ENCODE peak calls at places on chromosomes 3 and 15, in four cellular contexts. F is HepG2, G is GM12878, D is K562. I is an unnamed sample.

GRCh38 chr3:16419640-16420039 is 93.9 kb downstream of the RFTN1 start:
- DNase-seq in F (no peak), G (no peak), D (no peak), I (no peak)

GRCh38 chr3:49924683-49925082 is 4.9 kb downstream of the MON1A start:
- DNase-seq in F (no peak), G (no peak), D (peak; percentile 38), I (no peak)

GRCh38 chr3:52793702-52794611 is 639 bp upstream of the ITIH3 start:
- DNase-seq in F (peak; percentile 32), G (no peak), D (no peak), I (no peak)

GRCh38 chr3:7697538-7697937 is 804.1 kb upstream of the LMCD1 start:
- DNase-seq in F (no peak), G (no peak), D (no peak), I (no peak)

GRCh38 chr15:86743283-86743903 is 663.7 kb downstream of the AGBL1 start:
- DNase-seq in F (peak; percentile 1), G (no peak), D (no peak), I (peak; percentile 54)

GRCh38 chr15:47496343-47497185 is 220.7 kb upstream of the SEMA6D start:
- DNase-seq in F (no peak), G (no peak), D (no peak), I (peak; percentile 5)

GRCh38 chr3:151305081-151305777 is 11.4 kb downstream of the GPR87 start:
- DNase-seq in F (peak; percentile 87), G (no peak), D (no peak), I (peak; percentile 34)

GRCh38 chr3:45309876-45310275 is 78.5 kb upstream of the LARS2 start:
- DNase-seq in F (no peak), G (no peak), D (no peak), I (no peak)

GRCh38 chr3:52089691-52090090 is 33.3 kb upstream of the DUSP7 start:
- DNase-seq in F (no peak), G (no peak), D (no peak), I (no peak)

GRCh38 chr3:24838533-24838932 is 343.9 kb upstream of the THRB start:
- DNase-seq in F (no peak), G (no peak), D (no peak), I (no peak)

GRCh38 chr3:170043506-170043905 is 5.7 kb downstream of the GPR160 start:
- DNase-seq in F (no peak), G (no peak), D (no peak), I (no peak)

GRCh38 chr3:64888840-64889239 is 201.0 kb upstream of the ADAMTS9 start:
- DNase-seq in F (no peak), G (no peak), D (no peak), I (no peak)

GRCh38 chr3:195042741-195043611 is 228.0 kb downstream of the XXYLT1 start:
- DNase-seq in F (no peak), G (no peak), D (no peak), I (no peak)

GRCh38 chr15:37095197-37095992 is 5.0 kb downstream of the MEIS2 start:
- DNase-seq in F (no peak), G (no peak), D (no peak), I (no peak)

GRCh38 chr3:195139091-195139875 is 131.7 kb downstream of the XXYLT1 start:
- DNase-seq in F (no peak), G (no peak), D (no peak), I (no peak)

GRCh38 chr3:105417538-105418289 is 51.0 kb downstream of the ALCAM start:
- DNase-seq in F (no peak), G (no peak), D (no peak), I (no peak)

GRCh38 chr3:23314981-23315805 is 112.1 kb downstream of the UBE2E2 start:
- DNase-seq in F (no peak), G (no peak), D (no peak), I (no peak)
- TF ChIP-seq TARDBP in F (no peak), G (no peak), D (no peak), I (no peak)

GRCh38 chr3:31004025-31004678 is 109.7 kb upstream of the GADL1 start:
- DNase-seq in F (no peak), G (no peak), D (no peak), I (no peak)
- TF ChIP-seq FOXM1 in F (no peak), G (no peak), D (no peak), I (no peak)

GRCh38 chr3:31166249-31166885 is 271.9 kb upstream of the GADL1 start:
- DNase-seq in F (no peak), G (no peak), D (no peak), I (no peak)
- TF ChIP-seq TARDBP in F (no peak), G (no peak), D (no peak), I (no peak)

DNA sequence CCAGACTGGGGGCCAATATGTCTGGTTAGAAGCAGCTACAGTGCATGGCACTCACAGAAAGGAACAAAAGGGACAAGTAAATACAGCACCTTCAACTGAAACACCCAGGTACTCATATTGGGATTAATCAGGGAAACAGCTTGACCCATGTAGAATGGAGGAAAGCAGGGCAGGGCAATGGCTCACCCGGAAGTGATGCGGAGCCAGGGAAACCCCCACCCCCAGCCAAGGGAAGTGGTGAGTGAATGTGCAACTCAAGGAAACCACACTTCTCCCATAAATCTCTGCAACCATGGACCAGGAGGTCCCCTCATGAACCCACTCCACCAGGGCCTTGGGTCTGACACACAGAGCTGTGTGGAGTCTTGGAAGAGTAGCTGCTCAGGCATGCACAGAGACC is 117.1 kb downstream of the MTHFS start:
- DNase-seq in F (no peak), G (peak; percentile 34), D (no peak), I (no peak)
- TF ChIP-seq FOXM1 in F (no peak), G (no peak), D (no peak), I (no peak)

DNA sequence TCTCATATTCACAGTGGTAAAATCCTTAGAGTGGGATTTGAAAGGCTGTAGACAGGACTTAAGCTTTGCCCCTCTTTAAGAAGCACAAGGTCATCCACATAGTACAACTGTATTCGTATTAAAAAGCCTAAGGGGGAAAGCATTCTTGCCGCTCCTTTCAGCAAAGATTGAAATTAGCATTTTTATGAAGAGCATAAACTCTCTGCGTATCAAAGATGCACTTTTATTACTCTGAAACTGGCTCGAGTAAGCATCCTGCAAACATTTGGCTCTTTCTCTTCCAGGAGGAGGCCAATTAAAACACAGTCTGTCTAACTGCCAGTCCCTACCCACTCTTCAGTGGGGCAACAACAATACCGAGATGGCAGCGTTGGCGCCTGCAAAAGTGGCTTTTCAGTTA is 192.5 kb upstream of the TPRG1 start:
- DNase-seq in F (no peak), G (no peak), D (no peak), I (no peak)
- TF ChIP-seq TARDBP in F (no peak), G (no peak), D (no peak), I (no peak)

GRCh38 chr3:43638594-43639447 is 17.0 kb upstream of the ANO10 start:
- DNase-seq in F (no peak), G (no peak), D (peak; percentile 82), I (peak; percentile 44)
- TF ChIP-seq FOXM1 in F (no peak), G (no peak), D (peak; percentile 26), I (no peak)

DNA sequence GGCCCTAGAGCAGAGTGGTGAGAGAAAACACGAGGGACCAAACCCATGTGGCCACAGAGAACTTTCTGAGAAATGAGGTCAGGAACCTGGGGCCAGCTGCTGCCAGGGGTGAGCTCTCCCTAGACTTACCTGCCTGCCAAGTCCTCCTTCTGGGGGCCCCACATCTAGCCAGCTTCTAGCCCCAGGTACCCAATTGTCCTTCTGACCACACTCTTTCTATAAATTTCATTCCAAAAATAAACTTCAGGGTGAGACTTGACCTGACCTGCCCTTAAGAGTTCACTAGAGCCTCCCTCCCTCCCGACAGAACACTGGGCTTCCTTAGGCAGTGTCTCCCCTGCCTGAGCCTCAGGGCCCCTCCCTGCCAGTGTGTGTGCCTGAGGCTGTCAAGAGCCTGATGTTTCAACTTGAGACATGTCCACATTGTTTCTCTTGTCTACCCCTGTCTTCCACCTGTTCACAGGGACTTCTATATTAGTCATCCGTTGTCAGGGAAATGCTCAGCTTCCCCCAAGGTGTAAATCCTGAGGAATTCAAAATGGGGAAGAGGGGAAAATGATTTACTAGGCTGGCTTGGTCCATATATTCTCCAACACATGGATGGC is 312.8 kb upstream of the TLE3 start:
- DNase-seq in F (no peak), G (no peak), D (no peak), I (no peak)
- TF ChIP-seq TARDBP in F (no peak), G (no peak), D (no peak), I (no peak)

DNA sequence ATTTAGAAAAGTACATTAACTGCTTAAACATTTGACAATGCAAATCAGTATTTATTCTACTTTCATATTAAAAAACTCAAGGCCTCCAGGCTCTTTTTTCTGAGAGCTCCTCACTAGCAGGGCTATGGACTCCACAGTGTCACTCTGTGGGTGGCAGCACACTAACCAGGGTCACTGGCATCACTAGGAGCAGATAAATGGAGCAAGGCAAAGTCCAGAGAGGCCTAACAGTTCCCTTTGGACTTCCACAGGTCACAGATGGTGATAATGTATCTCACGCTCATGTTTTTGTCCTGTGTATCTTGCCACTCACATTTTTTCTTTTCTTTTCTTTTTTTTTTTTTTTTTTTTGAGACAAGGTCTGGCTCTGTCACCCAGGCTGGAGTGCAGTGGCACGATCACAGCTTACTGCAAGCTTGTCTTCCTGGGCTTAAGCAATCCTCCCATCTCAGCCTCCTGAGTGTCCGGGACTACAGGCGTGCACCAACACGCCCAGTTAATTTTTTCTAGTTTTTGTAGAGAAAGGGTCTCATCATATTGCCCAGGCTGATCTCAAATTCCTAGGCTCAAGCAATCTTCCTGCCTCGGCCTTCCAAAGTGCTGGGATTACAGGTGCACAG is 7.8 kb downstream of the SPG21 start:
- DNase-seq in F (peak; percentile 51), G (no peak), D (no peak), I (no peak)
- TF ChIP-seq FOXM1 in F (no peak), G (no peak), D (no peak), I (no peak)

GRCh38 chr3:106435899-106436453 is 567.2 kb upstream of the CBLB start:
- DNase-seq in F (no peak), G (no peak), D (no peak), I (no peak)

GRCh38 chr3:106438916-106439315 is 570.1 kb upstream of the CBLB start:
- DNase-seq in F (no peak), G (no peak), D (no peak), I (no peak)

GRCh38 chr3:106446271-106446670 is 577.5 kb upstream of the CBLB start:
- DNase-seq in F (no peak), G (no peak), D (no peak), I (no peak)

GRCh38 chr3:106440672-106441071 is 571.9 kb upstream of the CBLB start:
- DNase-seq in F (no peak), G (no peak), D (no peak), I (no peak)
- TF ChIP-seq TARDBP in F (no peak), G (no peak), D (no peak), I (no peak)

DNA sequence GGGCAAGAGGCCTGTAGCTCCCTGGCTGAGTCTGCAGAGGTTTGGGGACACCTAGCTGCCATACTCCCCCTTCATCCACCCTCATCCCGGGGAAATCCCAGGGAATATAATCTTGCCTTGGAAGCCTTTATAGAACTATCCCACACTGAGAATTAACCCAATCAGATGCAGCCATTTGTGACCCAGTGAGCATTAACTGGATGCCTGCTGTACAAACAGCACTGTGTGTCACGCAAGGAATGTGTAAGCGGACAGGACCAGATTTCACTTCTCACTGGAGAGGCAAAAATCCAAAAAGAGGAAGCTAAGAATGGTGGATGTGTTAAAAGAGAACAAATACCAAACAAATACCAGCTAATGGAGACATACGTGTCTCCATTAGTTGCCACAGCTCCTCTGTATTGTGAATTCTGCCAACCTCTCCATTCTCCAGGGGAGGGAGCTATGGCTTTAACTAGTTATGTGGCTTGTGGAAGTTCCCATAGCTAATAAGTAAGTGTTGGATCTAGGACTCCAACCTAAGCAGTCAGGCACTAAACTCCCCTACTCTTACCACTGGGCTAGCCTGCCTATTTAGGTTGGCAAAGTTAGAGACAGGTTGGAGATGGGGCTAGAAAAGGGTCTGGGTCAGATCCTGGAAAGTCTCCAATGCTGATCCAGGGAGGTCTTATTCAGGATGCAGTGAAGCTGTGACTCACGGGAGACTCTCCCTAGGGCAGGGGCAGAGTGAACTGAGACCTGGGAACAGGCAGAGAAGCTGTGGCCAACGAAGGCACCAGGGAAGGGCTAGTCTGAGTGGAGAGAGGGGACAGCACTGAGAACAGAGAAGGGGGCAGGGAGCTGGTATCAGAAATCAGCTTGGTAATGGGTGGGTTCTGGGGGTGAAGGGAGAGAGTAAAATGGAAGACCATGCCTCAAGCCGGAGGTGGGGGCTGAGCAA is 2.5 kb downstream of the LTF start:
- DNase-seq in F (no peak), G (no peak), D (no peak), I (no peak)
- TF ChIP-seq FOXM1 in F (no peak), G (no peak), D (no peak), I (no peak)